ENCODE peak calls at places on chromosomes 2 and 18, in seven cellular contexts. One of them, this sample, is unnamed. For H3K4me1, the result is how much of the 10 kb centered on the place peaks cover.

GRCh38 chr2:11656671-11657101 is 13.3 kb downstream of the NTSR2 start:
- DNase-seq in left ventricle myocardium inferior: no peak
- DNase-seq in tibial nerve: no peak
- DNase-seq in breast epithelium: no peak
- DNase-seq in PC-9: peak
- DNase-seq in stomach: peak
- DNase-seq in testis: peak
- DNase-seq in this sample: no peak

GRCh38 chr2:240473211-240473610 is 37.7 kb downstream of the GPC1 start:
- DNase-seq in left ventricle myocardium inferior: no peak
- DNase-seq in tibial nerve: no peak
- DNase-seq in breast epithelium: no peak
- DNase-seq in PC-9: no peak
- DNase-seq in stomach: no peak
- DNase-seq in testis: no peak
- DNase-seq in this sample: no peak

GRCh38 chr2:44135771-44136170 is 32.9 kb upstream of the PPM1B start:
- DNase-seq in left ventricle myocardium inferior: no peak
- DNase-seq in tibial nerve: no peak
- DNase-seq in breast epithelium: no peak
- DNase-seq in PC-9: no peak
- DNase-seq in stomach: no peak
- DNase-seq in testis: no peak
- DNase-seq in this sample: no peak

GRCh38 chr2:45793564-45793963 is 142.1 kb downstream of the PRKCE start:
- DNase-seq in left ventricle myocardium inferior: no peak
- DNase-seq in tibial nerve: no peak
- DNase-seq in breast epithelium: no peak
- DNase-seq in PC-9: no peak
- DNase-seq in stomach: no peak
- DNase-seq in testis: no peak
- DNase-seq in this sample: no peak

GRCh38 chr2:200172944-200173481 is 133.5 kb upstream of the SPATS2L start:
- DNase-seq in left ventricle myocardium inferior: no peak
- DNase-seq in tibial nerve: no peak
- DNase-seq in breast epithelium: no peak
- DNase-seq in PC-9: no peak
- DNase-seq in stomach: no peak
- DNase-seq in testis: no peak
- DNase-seq in this sample: no peak

GRCh38 chr2:170812716-170813585 is 3.7 kb upstream of the GAD1 start:
- DNase-seq in left ventricle myocardium inferior: no peak
- DNase-seq in tibial nerve: no peak
- DNase-seq in breast epithelium: peak
- DNase-seq in PC-9: peak
- DNase-seq in stomach: no peak
- DNase-seq in testis: peak
- DNase-seq in this sample: no peak

GRCh38 chr18:10244341-10244740 is 210.1 kb upstream of the APCDD1 start:
- DNase-seq in left ventricle myocardium inferior: no peak
- DNase-seq in tibial nerve: no peak
- DNase-seq in breast epithelium: no peak
- DNase-seq in PC-9: no peak
- DNase-seq in stomach: peak
- DNase-seq in testis: no peak
- DNase-seq in this sample: peak

GRCh38 chr2:194383404-194383803 is 1273.6 kb upstream of the SLC39A10 start:
- DNase-seq in left ventricle myocardium inferior: no peak
- DNase-seq in tibial nerve: no peak
- DNase-seq in breast epithelium: no peak
- DNase-seq in PC-9: no peak
- DNase-seq in stomach: no peak
- DNase-seq in testis: no peak
- DNase-seq in this sample: no peak

GRCh38 chr2:67462741-67463496 is 65.8 kb downstream of the ETAA1 start:
- DNase-seq in left ventricle myocardium inferior: no peak
- DNase-seq in tibial nerve: no peak
- DNase-seq in breast epithelium: no peak
- DNase-seq in PC-9: no peak
- DNase-seq in stomach: no peak
- DNase-seq in testis: no peak
- DNase-seq in this sample: no peak

GRCh38 chr2:165113414-165113813 is 90.4 kb downstream of the SCN3A start:
- DNase-seq in left ventricle myocardium inferior: no peak
- DNase-seq in tibial nerve: no peak
- DNase-seq in breast epithelium: no peak
- DNase-seq in PC-9: no peak
- DNase-seq in stomach: no peak
- DNase-seq in testis: no peak
- DNase-seq in this sample: no peak

GRCh38 chr18:5064846-5065245 is 132.2 kb downstream of the AKAIN1 start:
- DNase-seq in left ventricle myocardium inferior: no peak
- DNase-seq in tibial nerve: no peak
- DNase-seq in breast epithelium: no peak
- DNase-seq in PC-9: no peak
- DNase-seq in stomach: no peak
- DNase-seq in testis: no peak
- DNase-seq in this sample: no peak

GRCh38 chr2:142781146-142781545 is 96.3 kb upstream of the KYNU start:
- DNase-seq in left ventricle myocardium inferior: no peak
- DNase-seq in tibial nerve: no peak
- DNase-seq in breast epithelium: no peak
- DNase-seq in PC-9: no peak
- DNase-seq in stomach: no peak
- DNase-seq in testis: no peak
- DNase-seq in this sample: no peak

GRCh38 chr2:217828336-217828735 is 174.5 kb downstream of the TNS1 start:
- DNase-seq in left ventricle myocardium inferior: no peak
- DNase-seq in tibial nerve: no peak
- DNase-seq in breast epithelium: no peak
- DNase-seq in PC-9: no peak
- DNase-seq in stomach: no peak
- DNase-seq in testis: no peak
- DNase-seq in this sample: no peak

GRCh38 chr2:15943914-15944313 is 3.6 kb downstream of the MYCN start:
- DNase-seq in left ventricle myocardium inferior: no peak
- DNase-seq in tibial nerve: no peak
- DNase-seq in breast epithelium: no peak
- DNase-seq in PC-9: no peak
- DNase-seq in stomach: no peak
- DNase-seq in testis: peak
- DNase-seq in this sample: no peak

GRCh38 chr2:128313076-128313836 is 5.4 kb downstream of the HS6ST1 start:
- DNase-seq in left ventricle myocardium inferior: no peak
- DNase-seq in tibial nerve: no peak
- DNase-seq in breast epithelium: peak
- DNase-seq in PC-9: no peak
- DNase-seq in stomach: peak
- DNase-seq in testis: peak
- DNase-seq in this sample: no peak

GRCh38 chr18:69261436-69261835 is 139.3 kb upstream of the DOK6 start:
- DNase-seq in left ventricle myocardium inferior: no peak
- DNase-seq in tibial nerve: no peak
- DNase-seq in breast epithelium: no peak
- DNase-seq in PC-9: no peak
- DNase-seq in stomach: no peak
- DNase-seq in testis: no peak
- DNase-seq in this sample: no peak

GRCh38 chr2:65350714-65351113 is 81.7 kb downstream of the SPRED2 start:
- DNase-seq in left ventricle myocardium inferior: no peak
- DNase-seq in tibial nerve: no peak
- DNase-seq in breast epithelium: no peak
- DNase-seq in PC-9: no peak
- DNase-seq in stomach: no peak
- DNase-seq in testis: no peak
- DNase-seq in this sample: no peak

GRCh38 chr18:65133610-65134009 is 617.2 kb upstream of the CDH7 start:
- DNase-seq in left ventricle myocardium inferior: no peak
- DNase-seq in tibial nerve: no peak
- DNase-seq in breast epithelium: no peak
- DNase-seq in PC-9: no peak
- DNase-seq in stomach: no peak
- DNase-seq in testis: no peak
- DNase-seq in this sample: no peak

GRCh38 chr18:8307960-8308359 is 301.3 kb upstream of the RAB12 start:
- DNase-seq in left ventricle myocardium inferior: no peak
- DNase-seq in tibial nerve: no peak
- DNase-seq in breast epithelium: no peak
- DNase-seq in PC-9: no peak
- DNase-seq in stomach: no peak
- DNase-seq in testis: no peak
- DNase-seq in this sample: no peak

GRCh38 chr2:239110595-239111048 is 262.7 kb downstream of the TWIST2 start:
- DNase-seq in left ventricle myocardium inferior: no peak
- DNase-seq in tibial nerve: peak
- DNase-seq in breast epithelium: no peak
- DNase-seq in PC-9: no peak
- DNase-seq in stomach: no peak
- DNase-seq in testis: peak
- DNase-seq in this sample: peak

GRCh38 chr18:23043803-23044376 is 91.4 kb upstream of the CABLES1 start:
- DNase-seq in left ventricle myocardium inferior: no peak
- DNase-seq in tibial nerve: no peak
- DNase-seq in breast epithelium: no peak
- DNase-seq in PC-9: no peak
- DNase-seq in stomach: no peak
- DNase-seq in testis: no peak
- DNase-seq in this sample: no peak

GRCh38 chr2:174527101-174527721 is 40.4 kb upstream of the GPR155 start:
- DNase-seq in left ventricle myocardium inferior: no peak
- DNase-seq in tibial nerve: no peak
- DNase-seq in breast epithelium: no peak
- DNase-seq in PC-9: no peak
- DNase-seq in stomach: no peak
- DNase-seq in testis: no peak
- DNase-seq in this sample: no peak

GRCh38 chr2:102839668-102840388 is 78.0 kb downstream of the TMEM182 start:
- DNase-seq in left ventricle myocardium inferior: no peak
- DNase-seq in tibial nerve: no peak
- DNase-seq in breast epithelium: no peak
- DNase-seq in PC-9: peak
- DNase-seq in stomach: no peak
- DNase-seq in testis: peak
- DNase-seq in this sample: no peak

GRCh38 chr18:49529596-49529995 is 32.3 kb upstream of the LIPG start:
- DNase-seq in left ventricle myocardium inferior: no peak
- DNase-seq in tibial nerve: no peak
- DNase-seq in breast epithelium: no peak
- DNase-seq in PC-9: no peak
- DNase-seq in stomach: no peak
- DNase-seq in testis: no peak
- DNase-seq in this sample: no peak

GRCh38 chr18:46278481-46279465 is 174.6 kb downstream of the HAUS1 start:
- DNase-seq in left ventricle myocardium inferior: no peak
- DNase-seq in tibial nerve: no peak
- DNase-seq in breast epithelium: no peak
- DNase-seq in PC-9: no peak
- DNase-seq in stomach: no peak
- DNase-seq in testis: no peak
- DNase-seq in this sample: no peak

GRCh38 chr2:64858541-64859031 is 130.6 kb upstream of the SLC1A4 start:
- DNase-seq in left ventricle myocardium inferior: no peak
- DNase-seq in tibial nerve: no peak
- DNase-seq in breast epithelium: no peak
- DNase-seq in PC-9: no peak
- DNase-seq in stomach: no peak
- DNase-seq in testis: no peak
- DNase-seq in this sample: no peak

GRCh38 chr18:35711227-35711626 is 129.7 kb downstream of the GALNT1 start:
- DNase-seq in left ventricle myocardium inferior: no peak
- DNase-seq in tibial nerve: no peak
- DNase-seq in breast epithelium: no peak
- DNase-seq in PC-9: no peak
- DNase-seq in stomach: no peak
- DNase-seq in testis: no peak
- DNase-seq in this sample: no peak

GRCh38 chr2:36356199-36356989 is 816 bp downstream of the CRIM1 start:
- DNase-seq in left ventricle myocardium inferior: peak
- DNase-seq in tibial nerve: peak
- DNase-seq in breast epithelium: peak
- DNase-seq in PC-9: no peak
- DNase-seq in stomach: peak
- DNase-seq in testis: peak
- DNase-seq in this sample: peak
- H3K4me3 ChIP-seq in left ventricle myocardium inferior: peak
- H3K4me3 ChIP-seq in tibial nerve: peak
- H3K4me3 ChIP-seq in breast epithelium: peak
- H3K4me3 ChIP-seq in PC-9: peak
- H3K4me3 ChIP-seq in stomach: peak
- H3K4me3 ChIP-seq in testis: peak
- H3K4me3 ChIP-seq in this sample: peak

GRCh38 chr2:166365803-166366420 is 9.8 kb downstream of the SCN9A start:
- DNase-seq in left ventricle myocardium inferior: no peak
- DNase-seq in tibial nerve: no peak
- DNase-seq in breast epithelium: no peak
- DNase-seq in PC-9: no peak
- DNase-seq in stomach: no peak
- DNase-seq in testis: peak
- DNase-seq in this sample: no peak
- H3K4me1 ChIP-seq in left ventricle myocardium inferior: under half
- H3K4me1 ChIP-seq in tibial nerve: under half
- H3K4me1 ChIP-seq in breast epithelium: under half
- H3K4me1 ChIP-seq in PC-9: under half
- H3K4me1 ChIP-seq in stomach: under half
- H3K4me1 ChIP-seq in testis: under half
- H3K4me1 ChIP-seq in this sample: under half

GRCh38 chr18:75454022-75454795 is 26.7 kb upstream of the SMIM21 start:
- DNase-seq in left ventricle myocardium inferior: no peak
- DNase-seq in tibial nerve: no peak
- DNase-seq in breast epithelium: no peak
- DNase-seq in PC-9: no peak
- DNase-seq in stomach: no peak
- DNase-seq in testis: no peak
- DNase-seq in this sample: no peak

GRCh38 chr18:75455249-75456183 is 28.0 kb upstream of the SMIM21 start:
- DNase-seq in left ventricle myocardium inferior: peak
- DNase-seq in tibial nerve: no peak
- DNase-seq in breast epithelium: no peak
- DNase-seq in PC-9: no peak
- DNase-seq in stomach: no peak
- DNase-seq in testis: peak
- DNase-seq in this sample: no peak

GRCh38 chr18:75456277-75456676 is 28.8 kb upstream of the SMIM21 start:
- DNase-seq in left ventricle myocardium inferior: no peak
- DNase-seq in tibial nerve: no peak
- DNase-seq in breast epithelium: no peak
- DNase-seq in PC-9: no peak
- DNase-seq in stomach: no peak
- DNase-seq in testis: no peak
- DNase-seq in this sample: no peak
- H3K4me3 ChIP-seq in left ventricle myocardium inferior: peak
- H3K4me3 ChIP-seq in tibial nerve: peak
- H3K4me3 ChIP-seq in breast epithelium: peak
- H3K4me3 ChIP-seq in PC-9: no peak
- H3K4me3 ChIP-seq in stomach: peak
- H3K4me3 ChIP-seq in testis: peak
- H3K4me3 ChIP-seq in this sample: no peak

DNA sequence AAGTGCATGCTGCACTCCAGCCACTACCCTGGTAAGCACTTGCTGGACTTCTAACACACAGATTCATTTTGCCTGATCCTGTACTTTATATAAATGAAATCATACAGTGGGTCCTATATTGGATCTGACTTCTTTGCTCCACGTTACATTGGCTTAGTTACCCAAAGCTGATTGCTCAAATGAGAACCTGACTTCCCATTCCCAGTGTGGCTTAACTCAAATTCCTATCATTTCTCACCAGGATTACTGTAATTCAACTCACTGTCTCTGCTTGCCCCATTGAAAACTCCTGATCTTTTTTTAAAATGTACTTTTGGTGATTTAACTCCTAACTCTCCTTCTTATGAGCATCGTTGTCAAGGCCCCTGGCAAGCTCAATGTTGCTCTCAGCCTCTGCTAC is 1.4 kb downstream of the RSAD2 start:
- DNase-seq in left ventricle myocardium inferior: no peak
- DNase-seq in tibial nerve: no peak
- DNase-seq in breast epithelium: no peak
- DNase-seq in PC-9: no peak
- DNase-seq in stomach: no peak
- DNase-seq in testis: no peak
- DNase-seq in this sample: no peak
- H3K4me1 ChIP-seq in left ventricle myocardium inferior: half or more
- H3K4me1 ChIP-seq in tibial nerve: under half
- H3K4me1 ChIP-seq in breast epithelium: under half
- H3K4me1 ChIP-seq in PC-9: under half
- H3K4me1 ChIP-seq in stomach: under half
- H3K4me1 ChIP-seq in testis: under half
- H3K4me1 ChIP-seq in this sample: under half